ENCODE peak calls at places on chromosome 20, in seven cellular contexts. One of them, this sample, is unnamed.

GRCh38 chr20:44918761-44919160 is 8.9 kb downstream of the PABPC1L start:
- DNase-seq in NCI-H1105 treated with DMSO at 0.1 percent for 48 hours: no peak
- DNase-seq in aorta: no peak
- DNase-seq in globus pallidus: no peak
- DNase-seq in activated T-helper 1 cell treated with anti-CD3 and anti-CD28 coated beads, Interleukin-2, amount 50 U/mL, for 16 hours: no peak
- DNase-seq in endothelial cell of umbilical vein: no peak
- DNase-seq in pons: no peak
- DNase-seq in this sample: no peak

GRCh38 chr20:24798930-24799705 is 150.0 kb upstream of the CST7 start:
- DNase-seq in NCI-H1105 treated with DMSO at 0.1 percent for 48 hours: no peak
- DNase-seq in aorta: no peak
- DNase-seq in globus pallidus: no peak
- DNase-seq in activated T-helper 1 cell treated with anti-CD3 and anti-CD28 coated beads, Interleukin-2, amount 50 U/mL, for 16 hours: no peak
- DNase-seq in endothelial cell of umbilical vein: no peak
- DNase-seq in pons: no peak
- DNase-seq in this sample: no peak

GRCh38 chr20:33788351-33789049 is 22.6 kb upstream of the CHMP4B start:
- DNase-seq in NCI-H1105 treated with DMSO at 0.1 percent for 48 hours: no peak
- DNase-seq in aorta: no peak
- DNase-seq in globus pallidus: no peak
- DNase-seq in activated T-helper 1 cell treated with anti-CD3 and anti-CD28 coated beads, Interleukin-2, amount 50 U/mL, for 16 hours: no peak
- DNase-seq in endothelial cell of umbilical vein: no peak
- DNase-seq in pons: no peak
- DNase-seq in this sample: no peak

GRCh38 chr20:56091635-56092180 is 86.4 kb upstream of the CBLN4 start:
- DNase-seq in NCI-H1105 treated with DMSO at 0.1 percent for 48 hours: no peak
- DNase-seq in aorta: no peak
- DNase-seq in globus pallidus: no peak
- DNase-seq in activated T-helper 1 cell treated with anti-CD3 and anti-CD28 coated beads, Interleukin-2, amount 50 U/mL, for 16 hours: no peak
- DNase-seq in endothelial cell of umbilical vein: no peak
- DNase-seq in pons: peak
- DNase-seq in this sample: no peak

GRCh38 chr20:62740286-62741141 is 31.9 kb downstream of the NTSR1 start:
- DNase-seq in NCI-H1105 treated with DMSO at 0.1 percent for 48 hours: no peak
- DNase-seq in aorta: peak
- DNase-seq in globus pallidus: no peak
- DNase-seq in activated T-helper 1 cell treated with anti-CD3 and anti-CD28 coated beads, Interleukin-2, amount 50 U/mL, for 16 hours: peak
- DNase-seq in endothelial cell of umbilical vein: peak
- DNase-seq in pons: no peak
- DNase-seq in this sample: peak

GRCh38 chr20:5821627-5822215 is 71.5 kb downstream of the SHLD1 start:
- DNase-seq in NCI-H1105 treated with DMSO at 0.1 percent for 48 hours: no peak
- DNase-seq in aorta: no peak
- DNase-seq in globus pallidus: no peak
- DNase-seq in activated T-helper 1 cell treated with anti-CD3 and anti-CD28 coated beads, Interleukin-2, amount 50 U/mL, for 16 hours: no peak
- DNase-seq in endothelial cell of umbilical vein: no peak
- DNase-seq in pons: no peak
- DNase-seq in this sample: no peak

GRCh38 chr20:51470907-51471411 is 71.6 kb downstream of the NFATC2 start:
- DNase-seq in NCI-H1105 treated with DMSO at 0.1 percent for 48 hours: no peak
- DNase-seq in aorta: no peak
- DNase-seq in globus pallidus: no peak
- DNase-seq in activated T-helper 1 cell treated with anti-CD3 and anti-CD28 coated beads, Interleukin-2, amount 50 U/mL, for 16 hours: no peak
- DNase-seq in endothelial cell of umbilical vein: no peak
- DNase-seq in pons: no peak
- DNase-seq in this sample: no peak

GRCh38 chr20:37345339-37346231 is at the start of gene SRC:
- DNase-seq in NCI-H1105 treated with DMSO at 0.1 percent for 48 hours: peak
- DNase-seq in aorta: peak
- DNase-seq in globus pallidus: peak
- DNase-seq in activated T-helper 1 cell treated with anti-CD3 and anti-CD28 coated beads, Interleukin-2, amount 50 U/mL, for 16 hours: no peak
- DNase-seq in endothelial cell of umbilical vein: peak
- DNase-seq in pons: no peak
- DNase-seq in this sample: peak

GRCh38 chr20:18032977-18033892 is 24.5 kb downstream of the OVOL2 start:
- DNase-seq in NCI-H1105 treated with DMSO at 0.1 percent for 48 hours: no peak
- DNase-seq in aorta: no peak
- DNase-seq in globus pallidus: no peak
- DNase-seq in activated T-helper 1 cell treated with anti-CD3 and anti-CD28 coated beads, Interleukin-2, amount 50 U/mL, for 16 hours: no peak
- DNase-seq in endothelial cell of umbilical vein: no peak
- DNase-seq in pons: no peak
- DNase-seq in this sample: no peak

GRCh38 chr20:35776513-35777101 is 4.8 kb downstream of the PHF20 start:
- DNase-seq in NCI-H1105 treated with DMSO at 0.1 percent for 48 hours: peak
- DNase-seq in aorta: peak
- DNase-seq in globus pallidus: peak
- DNase-seq in activated T-helper 1 cell treated with anti-CD3 and anti-CD28 coated beads, Interleukin-2, amount 50 U/mL, for 16 hours: no peak
- DNase-seq in endothelial cell of umbilical vein: peak
- DNase-seq in pons: peak
- DNase-seq in this sample: no peak

GRCh38 chr20:47117789-47118188 is 223.1 kb downstream of the EYA2 start:
- DNase-seq in NCI-H1105 treated with DMSO at 0.1 percent for 48 hours: no peak
- DNase-seq in aorta: no peak
- DNase-seq in globus pallidus: no peak
- DNase-seq in activated T-helper 1 cell treated with anti-CD3 and anti-CD28 coated beads, Interleukin-2, amount 50 U/mL, for 16 hours: no peak
- DNase-seq in endothelial cell of umbilical vein: no peak
- DNase-seq in pons: no peak
- DNase-seq in this sample: no peak

GRCh38 chr20:39632757-39633156 is 670.6 kb downstream of the DHX35 start:
- DNase-seq in NCI-H1105 treated with DMSO at 0.1 percent for 48 hours: no peak
- DNase-seq in aorta: no peak
- DNase-seq in globus pallidus: no peak
- DNase-seq in activated T-helper 1 cell treated with anti-CD3 and anti-CD28 coated beads, Interleukin-2, amount 50 U/mL, for 16 hours: no peak
- DNase-seq in endothelial cell of umbilical vein: no peak
- DNase-seq in pons: no peak
- DNase-seq in this sample: no peak

GRCh38 chr20:37386505-37387201 is 40.7 kb downstream of the SRC start:
- DNase-seq in NCI-H1105 treated with DMSO at 0.1 percent for 48 hours: no peak
- DNase-seq in aorta: peak
- DNase-seq in globus pallidus: no peak
- DNase-seq in activated T-helper 1 cell treated with anti-CD3 and anti-CD28 coated beads, Interleukin-2, amount 50 U/mL, for 16 hours: no peak
- DNase-seq in endothelial cell of umbilical vein: no peak
- DNase-seq in pons: no peak
- DNase-seq in this sample: no peak

GRCh38 chr20:58133020-58133419 is 95.4 kb downstream of the ANKRD60 start:
- DNase-seq in NCI-H1105 treated with DMSO at 0.1 percent for 48 hours: no peak
- DNase-seq in aorta: no peak
- DNase-seq in globus pallidus: no peak
- DNase-seq in activated T-helper 1 cell treated with anti-CD3 and anti-CD28 coated beads, Interleukin-2, amount 50 U/mL, for 16 hours: no peak
- DNase-seq in endothelial cell of umbilical vein: no peak
- DNase-seq in pons: no peak
- DNase-seq in this sample: no peak

GRCh38 chr20:21124190-21124589 is 1.7 kb upstream of the KIZ start:
- DNase-seq in NCI-H1105 treated with DMSO at 0.1 percent for 48 hours: no peak
- DNase-seq in aorta: no peak
- DNase-seq in globus pallidus: no peak
- DNase-seq in activated T-helper 1 cell treated with anti-CD3 and anti-CD28 coated beads, Interleukin-2, amount 50 U/mL, for 16 hours: no peak
- DNase-seq in endothelial cell of umbilical vein: no peak
- DNase-seq in pons: no peak
- DNase-seq in this sample: no peak

GRCh38 chr20:8795404-8795803 is 273.5 kb upstream of the PLCB4 start:
- DNase-seq in NCI-H1105 treated with DMSO at 0.1 percent for 48 hours: no peak
- DNase-seq in aorta: no peak
- DNase-seq in globus pallidus: no peak
- DNase-seq in activated T-helper 1 cell treated with anti-CD3 and anti-CD28 coated beads, Interleukin-2, amount 50 U/mL, for 16 hours: no peak
- DNase-seq in endothelial cell of umbilical vein: no peak
- DNase-seq in pons: no peak
- DNase-seq in this sample: no peak

GRCh38 chr20:910132-910839 is 5.8 kb downstream of the ANGPT4 start:
- DNase-seq in NCI-H1105 treated with DMSO at 0.1 percent for 48 hours: no peak
- DNase-seq in aorta: peak
- DNase-seq in globus pallidus: no peak
- DNase-seq in activated T-helper 1 cell treated with anti-CD3 and anti-CD28 coated beads, Interleukin-2, amount 50 U/mL, for 16 hours: no peak
- DNase-seq in endothelial cell of umbilical vein: no peak
- DNase-seq in pons: no peak
- DNase-seq in this sample: no peak

GRCh38 chr20:19015890-19016465 is 196.5 kb upstream of the SLC24A3 start:
- DNase-seq in NCI-H1105 treated with DMSO at 0.1 percent for 48 hours: no peak
- DNase-seq in aorta: no peak
- DNase-seq in globus pallidus: no peak
- DNase-seq in activated T-helper 1 cell treated with anti-CD3 and anti-CD28 coated beads, Interleukin-2, amount 50 U/mL, for 16 hours: no peak
- DNase-seq in endothelial cell of umbilical vein: no peak
- DNase-seq in pons: no peak
- DNase-seq in this sample: no peak

GRCh38 chr20:50012282-50013263 is 29.8 kb downstream of the SNAI1 start:
- DNase-seq in NCI-H1105 treated with DMSO at 0.1 percent for 48 hours: no peak
- DNase-seq in aorta: no peak
- DNase-seq in globus pallidus: no peak
- DNase-seq in activated T-helper 1 cell treated with anti-CD3 and anti-CD28 coated beads, Interleukin-2, amount 50 U/mL, for 16 hours: no peak
- DNase-seq in endothelial cell of umbilical vein: no peak
- DNase-seq in pons: no peak
- DNase-seq in this sample: no peak

This sample was measured in posterior cingulate gyrus.